ENCODE peak calls at places on chromosomes 3 and 15, in five cellular contexts. X, K, M, A and Q are unnamed samples.

GRCh38 chr15:96343529-96344072 is 13.1 kb downstream of the NR2F2 start:
- DNase-seq in A (no peak), X (no peak), K (no peak), M (no peak), Q (no peak)

GRCh38 chr3:72163809-72164634 is 379.1 kb upstream of the PROK2 start:
- DNase-seq in K (no peak), M (no peak), A (no peak), X (no peak), Q (no peak)

GRCh38 chr15:28017423-28017924 is 81.6 kb downstream of the OCA2 start:
- DNase-seq in X (no peak), K (no peak), M (no peak), A (peak; percentile 27), Q (no peak)

GRCh38 chr3:149441662-149442442 is 32.6 kb upstream of the TM4SF4 start:
- DNase-seq in A (no peak), X (no peak), K (no peak), M (no peak), Q (no peak)

GRCh38 chr3:130779486-130779885 is 32.9 kb upstream of the PIK3R4 start:
- DNase-seq in M (no peak), X (no peak), A (no peak), K (no peak), Q (no peak)

GRCh38 chr3:14900881-14901873 is 46.2 kb upstream of the NR2C2 start:
- DNase-seq in K (no peak), A (no peak), X (no peak), M (no peak), Q (no peak)

GRCh38 chr3:159607856-159608255 is 380.8 kb upstream of the IL12A start:
- DNase-seq in A (no peak), K (no peak), X (no peak), M (no peak), Q (no peak)

GRCh38 chr3:149332227-149332765 is 1.1 kb downstream of the TM4SF18 start:
- DNase-seq in A (no peak), M (no peak), K (no peak), X (no peak), Q (no peak)

GRCh38 chr3:171446801-171447578 is 13.2 kb downstream of the TNIK start:
- DNase-seq in M (no peak), X (no peak), A (no peak), K (no peak), Q (no peak)

GRCh38 chr3:53772562-53773329 is 73.5 kb downstream of the CHDH start:
- DNase-seq in M (no peak), K (no peak), A (no peak), X (no peak), Q (no peak)

GRCh38 chr3:136075816-136076215 is 110.3 kb downstream of the PPP2R3A start:
- DNase-seq in M (no peak), X (no peak), K (no peak), A (no peak), Q (no peak)

GRCh38 chr3:30597131-30597768 is 9.2 kb upstream of the TGFBR2 start:
- DNase-seq in A (no peak), K (no peak), M (no peak), X (no peak), Q (no peak)

GRCh38 chr3:43203022-43203421 is 83.3 kb upstream of the SNRK start:
- DNase-seq in K (no peak), X (no peak), M (no peak), A (no peak), Q (no peak)

GRCh38 chr15:64897345-64897985 is 14.2 kb upstream of the ANKDD1A start:
- DNase-seq in A (peak; percentile 40), K (peak; percentile 73), M (no peak), X (no peak), Q (no peak)

GRCh38 chr3:177377166-177377565 is 179.9 kb upstream of the TBL1XR1 start:
- DNase-seq in X (no peak), A (no peak), K (no peak), M (no peak), Q (no peak)

GRCh38 chr3:147702499-147702898 is 293.3 kb downstream of the ZIC1 start:
- DNase-seq in X (no peak), A (no peak), M (no peak), K (no peak), Q (no peak)

GRCh38 chr15:67183443-67184169 is 70.9 kb downstream of the AAGAB start:
- DNase-seq in X (no peak), K (no peak), M (no peak), A (no peak), Q (no peak)

GRCh38 chr3:152183473-152183872 is 85.3 kb upstream of the MBNL1 start:
- DNase-seq in K (peak; percentile 39), X (peak; percentile 57), A (peak; percentile 60), M (peak; percentile 9), Q (peak; percentile 31)

GRCh38 chr3:66353530-66353929 is 132.7 kb downstream of the SLC25A26 start:
- DNase-seq in X (no peak), M (no peak), A (no peak), K (no peak), Q (no peak)

GRCh38 chr15:36831915-36832310 is 252.5 kb downstream of the CDIN1 start:
- DNase-seq in M (no peak), A (no peak), K (no peak), X (no peak), Q (no peak)